ENCODE peak calls at places on chromosomes 16 and 17, in eight cellular contexts. One of them, this sample, is unnamed.

GRCh38 chr16:56800355-56800754 is 64.7 kb upstream of the SLC12A3 start:
- DNase-seq in activated T-cell treated with anti-CD3 and anti-CD28 coated beads, Interleukin-2, amount 50 U/mL, for 4 hours: no peak
- DNase-seq in A549: no peak
- DNase-seq in NCI-H524: no peak
- DNase-seq in GF-D8: no peak
- DNase-seq in Karpas-422: no peak
- DNase-seq in activated gamma-delta T cell treated with Interleukin-2 at 50 U/mL for 16 hours: no peak
- DNase-seq in GM03348: peak
- DNase-seq in this sample: no peak

GRCh38 chr16:9381399-9381798 is 290.0 kb downstream of the HAPSTR1 start:
- DNase-seq in Karpas-422: no peak
- DNase-seq in NCI-H524: no peak
- DNase-seq in GM03348: no peak
- DNase-seq in GF-D8: no peak
- DNase-seq in A549: no peak
- DNase-seq in activated T-cell treated with anti-CD3 and anti-CD28 coated beads, Interleukin-2, amount 50 U/mL, for 4 hours: no peak
- DNase-seq in activated gamma-delta T cell treated with Interleukin-2 at 50 U/mL for 16 hours: no peak
- DNase-seq in this sample: no peak

GRCh38 chr17:48002920-48003685 is 32.2 kb downstream of the CDK5RAP3 start:
- DNase-seq in activated T-cell treated with anti-CD3 and anti-CD28 coated beads, Interleukin-2, amount 50 U/mL, for 4 hours: no peak
- DNase-seq in NCI-H524: peak
- DNase-seq in Karpas-422: no peak
- DNase-seq in activated gamma-delta T cell treated with Interleukin-2 at 50 U/mL for 16 hours: no peak
- DNase-seq in GM03348: no peak
- DNase-seq in A549: no peak
- DNase-seq in GF-D8: no peak
- DNase-seq in this sample: no peak

GRCh38 chr17:43714338-43715149 is 44.0 kb downstream of the SOST start:
- DNase-seq in Karpas-422: no peak
- DNase-seq in activated gamma-delta T cell treated with Interleukin-2 at 50 U/mL for 16 hours: no peak
- DNase-seq in GM03348: peak
- DNase-seq in activated T-cell treated with anti-CD3 and anti-CD28 coated beads, Interleukin-2, amount 50 U/mL, for 4 hours: no peak
- DNase-seq in GF-D8: no peak
- DNase-seq in A549: no peak
- DNase-seq in NCI-H524: no peak
- DNase-seq in this sample: no peak

GRCh38 chr17:37220609-37220953 is 155.2 kb upstream of the C17orf78 start:
- DNase-seq in NCI-H524: peak
- DNase-seq in activated gamma-delta T cell treated with Interleukin-2 at 50 U/mL for 16 hours: peak
- DNase-seq in Karpas-422: peak
- DNase-seq in A549: no peak
- DNase-seq in GF-D8: no peak
- DNase-seq in activated T-cell treated with anti-CD3 and anti-CD28 coated beads, Interleukin-2, amount 50 U/mL, for 4 hours: peak
- DNase-seq in GM03348: peak
- DNase-seq in this sample: no peak

GRCh38 chr17:49730078-49730786 is 22.5 kb upstream of the SLC35B1 start:
- DNase-seq in NCI-H524: no peak
- DNase-seq in A549: no peak
- DNase-seq in GF-D8: no peak
- DNase-seq in activated T-cell treated with anti-CD3 and anti-CD28 coated beads, Interleukin-2, amount 50 U/mL, for 4 hours: no peak
- DNase-seq in GM03348: peak
- DNase-seq in activated gamma-delta T cell treated with Interleukin-2 at 50 U/mL for 16 hours: no peak
- DNase-seq in Karpas-422: no peak
- DNase-seq in this sample: no peak

GRCh38 chr17:33072421-33073175 is 81.0 kb downstream of the SPACA3 start:
- DNase-seq in NCI-H524: no peak
- DNase-seq in A549: no peak
- DNase-seq in GM03348: no peak
- DNase-seq in activated gamma-delta T cell treated with Interleukin-2 at 50 U/mL for 16 hours: no peak
- DNase-seq in activated T-cell treated with anti-CD3 and anti-CD28 coated beads, Interleukin-2, amount 50 U/mL, for 4 hours: no peak
- DNase-seq in GF-D8: no peak
- DNase-seq in Karpas-422: no peak
- DNase-seq in this sample: no peak

GRCh38 chr17:4490637-4491061 is 8.0 kb upstream of the SPNS2 start:
- DNase-seq in NCI-H524: peak
- DNase-seq in activated gamma-delta T cell treated with Interleukin-2 at 50 U/mL for 16 hours: no peak
- DNase-seq in GM03348: no peak
- DNase-seq in activated T-cell treated with anti-CD3 and anti-CD28 coated beads, Interleukin-2, amount 50 U/mL, for 4 hours: no peak
- DNase-seq in A549: no peak
- DNase-seq in GF-D8: no peak
- DNase-seq in Karpas-422: no peak
- DNase-seq in this sample: no peak

GRCh38 chr16:49636608-49637007 is 219.3 kb downstream of the ZNF423 start:
- DNase-seq in NCI-H524: no peak
- DNase-seq in activated gamma-delta T cell treated with Interleukin-2 at 50 U/mL for 16 hours: no peak
- DNase-seq in Karpas-422: no peak
- DNase-seq in activated T-cell treated with anti-CD3 and anti-CD28 coated beads, Interleukin-2, amount 50 U/mL, for 4 hours: no peak
- DNase-seq in A549: no peak
- DNase-seq in GF-D8: no peak
- DNase-seq in GM03348: no peak
- DNase-seq in this sample: no peak

GRCh38 chr16:53156516-53156915 is 101.7 kb downstream of the CHD9 start:
- DNase-seq in NCI-H524: no peak
- DNase-seq in A549: no peak
- DNase-seq in activated gamma-delta T cell treated with Interleukin-2 at 50 U/mL for 16 hours: no peak
- DNase-seq in activated T-cell treated with anti-CD3 and anti-CD28 coated beads, Interleukin-2, amount 50 U/mL, for 4 hours: no peak
- DNase-seq in GM03348: peak
- DNase-seq in GF-D8: no peak
- DNase-seq in Karpas-422: no peak
- DNase-seq in this sample: no peak

GRCh38 chr17:64107517-64108235 is 22.3 kb downstream of the ERN1 start:
- DNase-seq in NCI-H524: no peak
- DNase-seq in activated T-cell treated with anti-CD3 and anti-CD28 coated beads, Interleukin-2, amount 50 U/mL, for 4 hours: no peak
- DNase-seq in GM03348: no peak
- DNase-seq in A549: no peak
- DNase-seq in Karpas-422: no peak
- DNase-seq in GF-D8: peak
- DNase-seq in activated gamma-delta T cell treated with Interleukin-2 at 50 U/mL for 16 hours: no peak
- DNase-seq in this sample: no peak

GRCh38 chr17:7912927-7913524 is 3.1 kb downstream of the RNF227 start:
- DNase-seq in Karpas-422: peak
- DNase-seq in GF-D8: peak
- DNase-seq in GM03348: peak
- DNase-seq in activated gamma-delta T cell treated with Interleukin-2 at 50 U/mL for 16 hours: peak
- DNase-seq in A549: peak
- DNase-seq in activated T-cell treated with anti-CD3 and anti-CD28 coated beads, Interleukin-2, amount 50 U/mL, for 4 hours: peak
- DNase-seq in NCI-H524: peak
- DNase-seq in this sample: peak

GRCh38 chr17:42908872-42909700 is 8.5 kb downstream of the G6PC1 start:
- DNase-seq in activated gamma-delta T cell treated with Interleukin-2 at 50 U/mL for 16 hours: no peak
- DNase-seq in GF-D8: no peak
- DNase-seq in activated T-cell treated with anti-CD3 and anti-CD28 coated beads, Interleukin-2, amount 50 U/mL, for 4 hours: no peak
- DNase-seq in A549: no peak
- DNase-seq in GM03348: no peak
- DNase-seq in NCI-H524: no peak
- DNase-seq in Karpas-422: no peak
- DNase-seq in this sample: no peak

GRCh38 chr17:79944821-79945391 is 90.8 kb downstream of the TBC1D16 start:
- DNase-seq in GF-D8: no peak
- DNase-seq in Karpas-422: no peak
- DNase-seq in activated T-cell treated with anti-CD3 and anti-CD28 coated beads, Interleukin-2, amount 50 U/mL, for 4 hours: no peak
- DNase-seq in GM03348: no peak
- DNase-seq in A549: no peak
- DNase-seq in NCI-H524: no peak
- DNase-seq in activated gamma-delta T cell treated with Interleukin-2 at 50 U/mL for 16 hours: no peak
- DNase-seq in this sample: no peak

GRCh38 chr16:87163637-87164036 is 153.6 kb downstream of the C16orf95 start:
- DNase-seq in GF-D8: no peak
- DNase-seq in Karpas-422: peak
- DNase-seq in NCI-H524: no peak
- DNase-seq in GM03348: no peak
- DNase-seq in activated T-cell treated with anti-CD3 and anti-CD28 coated beads, Interleukin-2, amount 50 U/mL, for 4 hours: no peak
- DNase-seq in activated gamma-delta T cell treated with Interleukin-2 at 50 U/mL for 16 hours: no peak
- DNase-seq in A549: no peak
- DNase-seq in this sample: no peak

GRCh38 chr16:48354877-48355585 is 30.2 kb downstream of the SIAH1 start:
- DNase-seq in GF-D8: no peak
- DNase-seq in activated gamma-delta T cell treated with Interleukin-2 at 50 U/mL for 16 hours: no peak
- DNase-seq in Karpas-422: no peak
- DNase-seq in activated T-cell treated with anti-CD3 and anti-CD28 coated beads, Interleukin-2, amount 50 U/mL, for 4 hours: no peak
- DNase-seq in A549: no peak
- DNase-seq in NCI-H524: no peak
- DNase-seq in GM03348: no peak
- DNase-seq in this sample: no peak

GRCh38 chr17:19313746-19314651 is 48.5 kb downstream of the B9D1 start:
- DNase-seq in activated T-cell treated with anti-CD3 and anti-CD28 coated beads, Interleukin-2, amount 50 U/mL, for 4 hours: no peak
- DNase-seq in GF-D8: no peak
- DNase-seq in A549: no peak
- DNase-seq in activated gamma-delta T cell treated with Interleukin-2 at 50 U/mL for 16 hours: no peak
- DNase-seq in Karpas-422: no peak
- DNase-seq in NCI-H524: no peak
- DNase-seq in GM03348: no peak
- DNase-seq in this sample: no peak

GRCh38 chr16:58024673-58025350 is 742 bp upstream of the MMP15 start:
- DNase-seq in activated T-cell treated with anti-CD3 and anti-CD28 coated beads, Interleukin-2, amount 50 U/mL, for 4 hours: no peak
- DNase-seq in A549: no peak
- DNase-seq in GF-D8: no peak
- DNase-seq in activated gamma-delta T cell treated with Interleukin-2 at 50 U/mL for 16 hours: no peak
- DNase-seq in NCI-H524: peak
- DNase-seq in GM03348: peak
- DNase-seq in Karpas-422: no peak
- DNase-seq in this sample: no peak

GRCh38 chr16:26623442-26623841 is 443.3 kb upstream of the C16orf82 start:
- DNase-seq in Karpas-422: no peak
- DNase-seq in NCI-H524: no peak
- DNase-seq in GM03348: no peak
- DNase-seq in activated T-cell treated with anti-CD3 and anti-CD28 coated beads, Interleukin-2, amount 50 U/mL, for 4 hours: no peak
- DNase-seq in GF-D8: no peak
- DNase-seq in activated gamma-delta T cell treated with Interleukin-2 at 50 U/mL for 16 hours: no peak
- DNase-seq in A549: no peak
- DNase-seq in this sample: no peak

GRCh38 chr16:84004442-84004841 is 36.4 kb downstream of the NECAB2 start:
- DNase-seq in A549: no peak
- DNase-seq in GM03348: no peak
- DNase-seq in GF-D8: no peak
- DNase-seq in Karpas-422: no peak
- DNase-seq in activated T-cell treated with anti-CD3 and anti-CD28 coated beads, Interleukin-2, amount 50 U/mL, for 4 hours: no peak
- DNase-seq in activated gamma-delta T cell treated with Interleukin-2 at 50 U/mL for 16 hours: no peak
- DNase-seq in NCI-H524: no peak
- DNase-seq in this sample: no peak

GRCh38 chr17:41919165-41919817 is 540 bp upstream of the ACLY start:
- DNase-seq in Karpas-422: no peak
- DNase-seq in activated T-cell treated with anti-CD3 and anti-CD28 coated beads, Interleukin-2, amount 50 U/mL, for 4 hours: no peak
- DNase-seq in activated gamma-delta T cell treated with Interleukin-2 at 50 U/mL for 16 hours: no peak
- DNase-seq in NCI-H524: peak
- DNase-seq in GM03348: no peak
- DNase-seq in GF-D8: no peak
- DNase-seq in A549: peak
- DNase-seq in this sample: no peak

GRCh38 chr17:63675607-63676539 is 24.1 kb downstream of the LIMD2 start:
- DNase-seq in GM03348: peak
- DNase-seq in activated T-cell treated with anti-CD3 and anti-CD28 coated beads, Interleukin-2, amount 50 U/mL, for 4 hours: no peak
- DNase-seq in NCI-H524: peak
- DNase-seq in Karpas-422: no peak
- DNase-seq in GF-D8: peak
- DNase-seq in activated gamma-delta T cell treated with Interleukin-2 at 50 U/mL for 16 hours: no peak
- DNase-seq in A549: no peak
- DNase-seq in this sample: peak

GRCh38 chr16:79307214-79307613 is 293.3 kb downstream of the MAF start:
- DNase-seq in A549: no peak
- DNase-seq in activated T-cell treated with anti-CD3 and anti-CD28 coated beads, Interleukin-2, amount 50 U/mL, for 4 hours: no peak
- DNase-seq in GF-D8: no peak
- DNase-seq in NCI-H524: no peak
- DNase-seq in activated gamma-delta T cell treated with Interleukin-2 at 50 U/mL for 16 hours: no peak
- DNase-seq in Karpas-422: no peak
- DNase-seq in GM03348: no peak
- DNase-seq in this sample: no peak

GRCh38 chr17:50631908-50632571 is 2.6 kb upstream of the ABCC3 start:
- DNase-seq in NCI-H524: no peak
- DNase-seq in Karpas-422: no peak
- DNase-seq in activated gamma-delta T cell treated with Interleukin-2 at 50 U/mL for 16 hours: no peak
- DNase-seq in activated T-cell treated with anti-CD3 and anti-CD28 coated beads, Interleukin-2, amount 50 U/mL, for 4 hours: no peak
- DNase-seq in GF-D8: no peak
- DNase-seq in GM03348: no peak
- DNase-seq in A549: no peak
- DNase-seq in this sample: no peak

GRCh38 chr17:80466188-80466705 is 10.2 kb downstream of the NPTX1 start:
- DNase-seq in NCI-H524: no peak
- DNase-seq in GM03348: no peak
- DNase-seq in activated T-cell treated with anti-CD3 and anti-CD28 coated beads, Interleukin-2, amount 50 U/mL, for 4 hours: no peak
- DNase-seq in GF-D8: no peak
- DNase-seq in Karpas-422: no peak
- DNase-seq in activated gamma-delta T cell treated with Interleukin-2 at 50 U/mL for 16 hours: no peak
- DNase-seq in A549: no peak
- DNase-seq in this sample: no peak

GRCh38 chr16:58088116-58088515 is 41.1 kb downstream of the CFAP20 start:
- DNase-seq in activated gamma-delta T cell treated with Interleukin-2 at 50 U/mL for 16 hours: no peak
- DNase-seq in A549: no peak
- DNase-seq in GF-D8: no peak
- DNase-seq in activated T-cell treated with anti-CD3 and anti-CD28 coated beads, Interleukin-2, amount 50 U/mL, for 4 hours: no peak
- DNase-seq in Karpas-422: no peak
- DNase-seq in NCI-H524: no peak
- DNase-seq in GM03348: no peak
- DNase-seq in this sample: no peak

GRCh38 chr16:1057252-1057932 is 15.2 kb upstream of the SSTR5 start:
- DNase-seq in activated gamma-delta T cell treated with Interleukin-2 at 50 U/mL for 16 hours: peak
- DNase-seq in GM03348: peak
- DNase-seq in Karpas-422: peak
- DNase-seq in A549: peak
- DNase-seq in NCI-H524: no peak
- DNase-seq in activated T-cell treated with anti-CD3 and anti-CD28 coated beads, Interleukin-2, amount 50 U/mL, for 4 hours: peak
- DNase-seq in GF-D8: no peak
- DNase-seq in this sample: no peak

GRCh38 chr16:73240928-73241327 is 193.0 kb upstream of the ZFHX3 start:
- DNase-seq in NCI-H524: no peak
- DNase-seq in Karpas-422: no peak
- DNase-seq in GF-D8: no peak
- DNase-seq in A549: no peak
- DNase-seq in activated gamma-delta T cell treated with Interleukin-2 at 50 U/mL for 16 hours: no peak
- DNase-seq in GM03348: no peak
- DNase-seq in activated T-cell treated with anti-CD3 and anti-CD28 coated beads, Interleukin-2, amount 50 U/mL, for 4 hours: no peak
- DNase-seq in this sample: no peak

GRCh38 chr16:10895053-10895946 is 18.3 kb downstream of the CIITA start:
- DNase-seq in activated T-cell treated with anti-CD3 and anti-CD28 coated beads, Interleukin-2, amount 50 U/mL, for 4 hours: no peak
- DNase-seq in GF-D8: no peak
- DNase-seq in activated gamma-delta T cell treated with Interleukin-2 at 50 U/mL for 16 hours: peak
- DNase-seq in Karpas-422: peak
- DNase-seq in A549: peak
- DNase-seq in GM03348: peak
- DNase-seq in NCI-H524: no peak
- DNase-seq in this sample: no peak

GRCh38 chr17:78879679-78880186 is 23.3 kb downstream of the CEP295NL start:
- DNase-seq in NCI-H524: peak
- DNase-seq in activated T-cell treated with anti-CD3 and anti-CD28 coated beads, Interleukin-2, amount 50 U/mL, for 4 hours: no peak
- DNase-seq in Karpas-422: no peak
- DNase-seq in activated gamma-delta T cell treated with Interleukin-2 at 50 U/mL for 16 hours: no peak
- DNase-seq in GF-D8: no peak
- DNase-seq in A549: no peak
- DNase-seq in GM03348: peak
- DNase-seq in this sample: peak

GRCh38 chr16:9665851-9666271 is 516.4 kb downstream of the GRIN2A start:
- DNase-seq in GF-D8: no peak
- DNase-seq in NCI-H524: no peak
- DNase-seq in activated gamma-delta T cell treated with Interleukin-2 at 50 U/mL for 16 hours: no peak
- DNase-seq in activated T-cell treated with anti-CD3 and anti-CD28 coated beads, Interleukin-2, amount 50 U/mL, for 4 hours: no peak
- DNase-seq in Karpas-422: no peak
- DNase-seq in A549: no peak
- DNase-seq in GM03348: no peak
- DNase-seq in this sample: no peak

This sample was measured in DMS 273 treated with DMSO at 0.1 percent for 48 hours.